ENCODE peak calls at places on chromosome 1, in ten cellular contexts. One of them, this sample, is unnamed.

GRCh38 chr1:44318097-44319088 is 36.7 kb downstream of the ERI3 start:
- DNase-seq in ovary: peak; percentile 43
- DNase-seq in mammary epithelial cell: peak; percentile 24
- DNase-seq in aorta: no peak
- DNase-seq in substantia nigra: no peak
- DNase-seq in brain microvascular endothelial cell: peak; percentile 21
- DNase-seq in heart right ventricle: no peak
- DNase-seq in colonic mucosa: peak; percentile 53
- DNase-seq in astrocyte: no peak
- DNase-seq in heart left ventricle: no peak
- DNase-seq in this sample: no peak

GRCh38 chr1:178172939-178173338 is 79.0 kb downstream of the RASAL2 start:
- DNase-seq in ovary: no peak
- DNase-seq in mammary epithelial cell: no peak
- DNase-seq in aorta: no peak
- DNase-seq in substantia nigra: no peak
- DNase-seq in brain microvascular endothelial cell: peak; percentile 88
- DNase-seq in heart right ventricle: no peak
- DNase-seq in colonic mucosa: no peak
- DNase-seq in astrocyte: peak; percentile 71
- DNase-seq in heart left ventricle: no peak
- DNase-seq in this sample: no peak

GRCh38 chr1:222880586-222880985 is 65.7 kb downstream of the DISP1 start:
- DNase-seq in ovary: no peak
- DNase-seq in mammary epithelial cell: peak; percentile 57
- DNase-seq in aorta: no peak
- DNase-seq in substantia nigra: no peak
- DNase-seq in brain microvascular endothelial cell: peak; percentile 70
- DNase-seq in heart right ventricle: no peak
- DNase-seq in colonic mucosa: no peak
- DNase-seq in astrocyte: peak; percentile 77
- DNase-seq in heart left ventricle: no peak
- DNase-seq in this sample: no peak

GRCh38 chr1:208238710-208239517 is 5.3 kb downstream of the PLXNA2 start:
- DNase-seq in ovary: peak; percentile 71
- DNase-seq in mammary epithelial cell: peak; percentile 80
- DNase-seq in aorta: no peak
- DNase-seq in substantia nigra: no peak
- DNase-seq in brain microvascular endothelial cell: peak; percentile 56
- DNase-seq in heart right ventricle: no peak
- DNase-seq in colonic mucosa: peak; percentile 44
- DNase-seq in astrocyte: peak; percentile 25
- DNase-seq in heart left ventricle: no peak
- DNase-seq in this sample: peak; percentile 73

GRCh38 chr1:170562644-170563338 is 30.8 kb downstream of the GORAB start:
- DNase-seq in ovary: peak; percentile 83
- DNase-seq in mammary epithelial cell: peak; percentile 80
- DNase-seq in aorta: no peak
- DNase-seq in substantia nigra: no peak
- DNase-seq in brain microvascular endothelial cell: peak; percentile 86
- DNase-seq in heart right ventricle: peak; percentile 15
- DNase-seq in colonic mucosa: peak; percentile 24
- DNase-seq in astrocyte: peak; percentile 87
- DNase-seq in heart left ventricle: peak; percentile 66
- DNase-seq in this sample: no peak

GRCh38 chr1:99763956-99764355 is 2.5 kb downstream of the FRRS1 start:
- DNase-seq in ovary: no peak
- DNase-seq in mammary epithelial cell: peak; percentile 60
- DNase-seq in aorta: no peak
- DNase-seq in substantia nigra: no peak
- DNase-seq in brain microvascular endothelial cell: no peak
- DNase-seq in heart right ventricle: no peak
- DNase-seq in colonic mucosa: no peak
- DNase-seq in astrocyte: no peak
- DNase-seq in heart left ventricle: no peak
- DNase-seq in this sample: no peak

GRCh38 chr1:17436380-17437174 is 2.9 kb downstream of the RCC2 start:
- DNase-seq in ovary: no peak
- DNase-seq in mammary epithelial cell: no peak
- DNase-seq in aorta: no peak
- DNase-seq in substantia nigra: no peak
- DNase-seq in brain microvascular endothelial cell: no peak
- DNase-seq in heart right ventricle: no peak
- DNase-seq in colonic mucosa: no peak
- DNase-seq in astrocyte: no peak
- DNase-seq in heart left ventricle: peak; percentile 16
- DNase-seq in this sample: no peak

GRCh38 chr1:84892657-84893618 is at the start of gene LPAR3:
- DNase-seq in ovary: no peak
- DNase-seq in mammary epithelial cell: peak; percentile 35
- DNase-seq in aorta: no peak
- DNase-seq in substantia nigra: no peak
- DNase-seq in brain microvascular endothelial cell: no peak
- DNase-seq in heart right ventricle: peak; percentile 56
- DNase-seq in colonic mucosa: peak; percentile 59
- DNase-seq in astrocyte: no peak
- DNase-seq in heart left ventricle: peak; percentile 74
- DNase-seq in this sample: no peak

GRCh38 chr1:235919127-235919796 is 52.6 kb upstream of the LYST start:
- DNase-seq in ovary: no peak
- DNase-seq in mammary epithelial cell: no peak
- DNase-seq in aorta: no peak
- DNase-seq in substantia nigra: no peak
- DNase-seq in brain microvascular endothelial cell: no peak
- DNase-seq in heart right ventricle: no peak
- DNase-seq in colonic mucosa: no peak
- DNase-seq in astrocyte: no peak
- DNase-seq in heart left ventricle: no peak
- DNase-seq in this sample: no peak

GRCh38 chr1:235917267-235917811 is 50.6 kb upstream of the LYST start:
- DNase-seq in ovary: peak; percentile 79
- DNase-seq in mammary epithelial cell: peak; percentile 100
- DNase-seq in aorta: peak; percentile 77
- DNase-seq in substantia nigra: no peak
- DNase-seq in brain microvascular endothelial cell: peak; percentile 99
- DNase-seq in heart right ventricle: no peak
- DNase-seq in colonic mucosa: peak; percentile 67
- DNase-seq in astrocyte: peak; percentile 99
- DNase-seq in heart left ventricle: no peak
- DNase-seq in this sample: peak; percentile 90

GRCh38 chr1:235919797-235920475 is 53.2 kb upstream of the LYST start:
- DNase-seq in ovary: no peak
- DNase-seq in mammary epithelial cell: peak; percentile 89
- DNase-seq in aorta: no peak
- DNase-seq in substantia nigra: no peak
- DNase-seq in brain microvascular endothelial cell: peak; percentile 59
- DNase-seq in heart right ventricle: no peak
- DNase-seq in colonic mucosa: no peak
- DNase-seq in astrocyte: peak; percentile 82
- DNase-seq in heart left ventricle: no peak
- DNase-seq in this sample: no peak

GRCh38 chr1:235918481-235918880 is 51.8 kb upstream of the LYST start:
- DNase-seq in ovary: no peak
- DNase-seq in mammary epithelial cell: no peak
- DNase-seq in aorta: no peak
- DNase-seq in substantia nigra: no peak
- DNase-seq in brain microvascular endothelial cell: no peak
- DNase-seq in heart right ventricle: no peak
- DNase-seq in colonic mucosa: no peak
- DNase-seq in astrocyte: no peak
- DNase-seq in heart left ventricle: no peak
- DNase-seq in this sample: no peak

GRCh38 chr1:235918032-235918431 is 51.3 kb upstream of the LYST start:
- DNase-seq in ovary: no peak
- DNase-seq in mammary epithelial cell: peak; percentile 50
- DNase-seq in aorta: no peak
- DNase-seq in substantia nigra: no peak
- DNase-seq in brain microvascular endothelial cell: no peak
- DNase-seq in heart right ventricle: no peak
- DNase-seq in colonic mucosa: no peak
- DNase-seq in astrocyte: no peak
- DNase-seq in heart left ventricle: no peak
- DNase-seq in this sample: no peak
- H3K27ac ChIP-seq in ovary: no peak overlapping the region
- H3K27ac ChIP-seq in mammary epithelial cell: peak overlapping the region; percentile 96
- H3K27ac ChIP-seq in aorta: no peak overlapping the region
- H3K27ac ChIP-seq in substantia nigra: no peak overlapping the region
- H3K27ac ChIP-seq in brain microvascular endothelial cell: peak overlapping the region; percentile 91
- H3K27ac ChIP-seq in heart right ventricle: peak overlapping the region; percentile 81
- H3K27ac ChIP-seq in colonic mucosa: peak overlapping the region; percentile 54
- H3K27ac ChIP-seq in astrocyte: peak overlapping the region; percentile 90
- H3K27ac ChIP-seq in heart left ventricle: peak overlapping the region; percentile 82
- H3K27ac ChIP-seq in this sample: peak overlapping the region; percentile 85

DNA sequence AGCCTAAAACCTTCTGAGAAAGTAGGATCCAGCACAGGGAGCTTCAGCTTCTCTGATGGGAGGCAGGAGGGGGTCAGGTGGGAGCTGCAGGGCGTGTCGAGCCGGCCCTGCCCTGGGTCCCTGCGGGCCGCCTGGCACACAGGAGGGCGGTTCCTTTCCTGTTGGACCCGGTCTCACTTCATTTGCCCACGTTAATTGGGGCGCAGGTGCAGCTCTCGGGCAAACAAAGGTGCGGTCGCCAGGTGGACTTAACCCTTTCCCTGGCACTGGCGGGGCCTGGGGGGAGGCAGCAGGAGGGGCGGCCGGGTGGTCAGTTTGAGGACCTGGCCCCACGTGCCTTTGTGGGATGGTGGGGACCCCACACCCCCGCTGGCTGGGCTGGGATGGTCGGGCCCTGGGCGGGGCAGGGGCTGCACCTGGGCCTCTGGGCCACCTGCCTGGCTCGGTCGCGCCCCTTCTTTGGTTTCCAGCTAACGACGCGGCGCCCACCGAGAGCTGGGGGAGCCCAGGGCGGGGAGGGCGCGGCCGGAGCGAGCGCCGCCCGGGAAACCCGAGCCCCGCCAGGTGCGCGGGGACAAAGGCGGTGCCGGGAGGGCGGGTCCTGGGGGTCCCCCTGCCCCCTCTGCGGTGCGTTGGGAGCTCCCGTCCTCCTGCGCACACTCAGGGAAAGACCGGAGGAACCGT is 20.8 kb upstream of the C1orf159 start:
- DNase-seq in ovary: no peak
- DNase-seq in mammary epithelial cell: no peak
- DNase-seq in aorta: no peak
- DNase-seq in substantia nigra: no peak
- DNase-seq in brain microvascular endothelial cell: no peak
- DNase-seq in heart right ventricle: no peak
- DNase-seq in colonic mucosa: peak; percentile 91
- DNase-seq in astrocyte: no peak
- DNase-seq in heart left ventricle: peak; percentile 46
- DNase-seq in this sample: no peak
- H3K27ac ChIP-seq in ovary: no peak overlapping the region
- H3K27ac ChIP-seq in mammary epithelial cell: no peak overlapping the region
- H3K27ac ChIP-seq in aorta: no peak overlapping the region
- H3K27ac ChIP-seq in substantia nigra: no peak overlapping the region
- H3K27ac ChIP-seq in brain microvascular endothelial cell: no peak overlapping the region
- H3K27ac ChIP-seq in heart right ventricle: peak overlapping the region; percentile 3
- H3K27ac ChIP-seq in colonic mucosa: peak overlapping the region; percentile 90
- H3K27ac ChIP-seq in astrocyte: no peak overlapping the region
- H3K27ac ChIP-seq in heart left ventricle: no peak overlapping the region
- H3K27ac ChIP-seq in this sample: no peak overlapping the region

GRCh38 chr1:21926065-21926464 is 11.0 kb downstream of the HSPG2 start:
- DNase-seq in ovary: no peak
- DNase-seq in mammary epithelial cell: no peak
- DNase-seq in aorta: no peak
- DNase-seq in substantia nigra: no peak
- DNase-seq in brain microvascular endothelial cell: no peak
- DNase-seq in heart right ventricle: no peak
- DNase-seq in colonic mucosa: no peak
- DNase-seq in astrocyte: no peak
- DNase-seq in heart left ventricle: no peak
- DNase-seq in this sample: no peak

GRCh38 chr1:21924503-21925005 is 12.6 kb downstream of the HSPG2 start:
- DNase-seq in ovary: no peak
- DNase-seq in mammary epithelial cell: no peak
- DNase-seq in aorta: no peak
- DNase-seq in substantia nigra: no peak
- DNase-seq in brain microvascular endothelial cell: no peak
- DNase-seq in heart right ventricle: no peak
- DNase-seq in colonic mucosa: no peak
- DNase-seq in astrocyte: no peak
- DNase-seq in heart left ventricle: no peak
- DNase-seq in this sample: no peak

GRCh38 chr1:21927531-21928237 is 9.4 kb downstream of the HSPG2 start:
- DNase-seq in ovary: peak; percentile 65
- DNase-seq in mammary epithelial cell: no peak
- DNase-seq in aorta: peak; percentile 84
- DNase-seq in substantia nigra: no peak
- DNase-seq in brain microvascular endothelial cell: no peak
- DNase-seq in heart right ventricle: peak; percentile 65
- DNase-seq in colonic mucosa: peak; percentile 95
- DNase-seq in astrocyte: no peak
- DNase-seq in heart left ventricle: peak; percentile 81
- DNase-seq in this sample: no peak

GRCh38 chr1:21925334-21925940 is 11.7 kb downstream of the HSPG2 start:
- DNase-seq in ovary: no peak
- DNase-seq in mammary epithelial cell: no peak
- DNase-seq in aorta: no peak
- DNase-seq in substantia nigra: no peak
- DNase-seq in brain microvascular endothelial cell: no peak
- DNase-seq in heart right ventricle: no peak
- DNase-seq in colonic mucosa: no peak
- DNase-seq in astrocyte: no peak
- DNase-seq in heart left ventricle: no peak
- DNase-seq in this sample: no peak

DNA sequence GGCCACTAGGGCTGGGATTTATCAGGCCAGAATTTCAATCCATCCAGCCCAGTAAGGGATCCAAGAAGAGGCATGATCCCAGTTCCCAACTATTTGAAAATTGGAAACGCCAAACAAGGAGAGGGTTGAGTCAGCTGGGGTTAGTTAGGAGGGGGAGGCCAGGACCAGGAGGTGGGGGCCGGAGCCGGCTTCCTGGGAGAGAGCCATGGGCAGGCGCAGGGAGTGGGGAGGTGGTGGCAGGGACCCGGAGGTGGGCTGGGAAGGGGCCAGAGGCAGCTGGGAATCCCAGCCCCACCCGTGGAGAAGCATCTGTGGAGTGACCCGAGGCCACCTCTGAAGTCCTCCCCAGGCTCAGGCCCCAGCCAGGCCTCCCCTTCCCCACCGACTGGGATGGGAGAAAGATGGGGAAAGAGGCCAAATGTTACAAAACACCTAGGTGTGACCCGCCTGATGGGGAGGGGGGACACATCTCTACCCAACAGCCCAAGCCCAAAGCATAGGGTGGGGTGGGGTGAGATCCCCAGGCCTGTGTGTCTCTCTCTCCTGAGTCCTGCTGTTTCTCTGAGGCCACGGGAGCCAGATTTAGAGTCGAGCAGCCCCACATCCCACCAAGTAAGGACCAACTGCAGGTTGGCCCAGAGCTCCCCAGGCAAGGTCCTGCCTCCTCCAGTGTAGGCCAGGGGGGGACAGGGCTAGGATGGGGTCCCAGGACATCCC is 10.1 kb downstream of the HSPG2 start:
- DNase-seq in ovary: peak; percentile 80
- DNase-seq in mammary epithelial cell: no peak
- DNase-seq in aorta: peak; percentile 92
- DNase-seq in substantia nigra: no peak
- DNase-seq in brain microvascular endothelial cell: no peak
- DNase-seq in heart right ventricle: peak; percentile 74
- DNase-seq in colonic mucosa: no peak
- DNase-seq in astrocyte: peak; percentile 89
- DNase-seq in heart left ventricle: peak; percentile 85
- DNase-seq in this sample: peak; percentile 90
- H3K27ac ChIP-seq in ovary: peak overlapping the region; percentile 60
- H3K27ac ChIP-seq in mammary epithelial cell: no peak overlapping the region
- H3K27ac ChIP-seq in aorta: peak overlapping the region; percentile 95
- H3K27ac ChIP-seq in substantia nigra: no peak overlapping the region
- H3K27ac ChIP-seq in brain microvascular endothelial cell: no peak overlapping the region
- H3K27ac ChIP-seq in heart right ventricle: peak overlapping the region; percentile 80
- H3K27ac ChIP-seq in colonic mucosa: peak overlapping the region; percentile 88
- H3K27ac ChIP-seq in astrocyte: peak overlapping the region; percentile 61
- H3K27ac ChIP-seq in heart left ventricle: peak overlapping the region; percentile 84
- H3K27ac ChIP-seq in this sample: peak overlapping the region; percentile 96

DNA sequence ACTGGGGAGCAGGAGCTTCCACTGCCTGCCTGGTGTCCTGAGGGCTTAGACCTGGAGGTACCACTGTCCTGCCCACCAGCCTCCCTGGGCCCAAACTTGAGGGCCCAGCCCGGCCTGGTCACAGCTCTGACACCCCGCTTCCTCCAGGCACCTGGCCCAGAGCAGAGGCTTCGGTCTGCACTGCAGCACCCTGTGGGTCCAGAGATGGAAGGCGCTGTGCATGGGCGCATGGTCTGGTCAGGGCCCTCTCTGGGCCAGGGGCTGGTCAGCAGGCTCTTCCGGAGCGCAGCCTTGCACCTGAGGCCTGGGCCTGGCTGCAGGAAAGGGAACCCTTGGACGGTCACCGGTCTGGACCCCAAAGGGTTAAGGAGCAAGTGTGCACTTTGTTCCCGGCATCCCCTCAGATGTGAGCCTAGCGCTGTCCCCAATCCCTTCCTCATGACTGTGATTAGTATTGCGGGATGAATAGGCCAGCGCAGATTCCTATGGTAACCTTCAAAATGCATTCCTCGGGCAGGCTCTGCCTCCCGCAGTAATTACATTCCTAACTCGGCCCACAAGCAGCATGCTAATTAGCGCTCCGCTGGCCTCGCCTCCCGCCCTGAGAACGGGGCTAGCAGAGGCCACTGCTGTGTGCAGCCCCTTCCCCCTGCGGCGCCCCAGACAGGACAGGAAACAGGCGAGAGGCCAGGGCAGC is 36.3 kb downstream of the PRDM16 start:
- DNase-seq in ovary: no peak
- DNase-seq in mammary epithelial cell: no peak
- DNase-seq in aorta: no peak
- DNase-seq in substantia nigra: no peak
- DNase-seq in brain microvascular endothelial cell: no peak
- DNase-seq in heart right ventricle: no peak
- DNase-seq in colonic mucosa: no peak
- DNase-seq in astrocyte: peak; percentile 68
- DNase-seq in heart left ventricle: no peak
- DNase-seq in this sample: no peak
- H3K27ac ChIP-seq in ovary: no peak overlapping the region
- H3K27ac ChIP-seq in mammary epithelial cell: no peak overlapping the region
- H3K27ac ChIP-seq in aorta: no peak overlapping the region
- H3K27ac ChIP-seq in substantia nigra: no peak overlapping the region
- H3K27ac ChIP-seq in brain microvascular endothelial cell: no peak overlapping the region
- H3K27ac ChIP-seq in heart right ventricle: no peak overlapping the region
- H3K27ac ChIP-seq in colonic mucosa: no peak overlapping the region
- H3K27ac ChIP-seq in astrocyte: no peak overlapping the region
- H3K27ac ChIP-seq in heart left ventricle: no peak overlapping the region
- H3K27ac ChIP-seq in this sample: no peak overlapping the region

This sample was measured in coronary artery.